ENCODE peak calls at places on chromosome 3, in seven cellular contexts. W is AG04450, B is epithelial cell of esophagus, R is RWPE2, Q is cardiac muscle cell, M is fibroblast of mammary gland, F is fibroblast of the aortic adventitia. I is an unnamed sample.

GRCh38 chr3:43105597-43106292 is at the start of gene POMGNT2:
- DNase-seq in R (peak), Q (peak), W (peak), B (peak), F (peak), M (peak), I (peak)

GRCh38 chr3:36792342-36792741 is 28.0 kb upstream of the DCLK3 start:
- DNase-seq in R (no peak), F (peak), M (peak), Q (peak), B (peak), W (peak), I (peak)

GRCh38 chr3:125302932-125303331 is 72.2 kb downstream of the ZNF148 start:
- DNase-seq in B (no peak), M (no peak), F (no peak), R (no peak), W (no peak), Q (no peak), I (no peak)

GRCh38 chr3:159859424-159859823 is 129.2 kb upstream of the IL12A start:
- DNase-seq in Q (no peak), M (no peak), W (no peak), F (no peak), B (no peak), R (no peak), I (no peak)

GRCh38 chr3:52128118-52128683 is 26.0 kb downstream of the POC1A start:
- DNase-seq in B (peak), F (peak), W (no peak), Q (peak), M (peak), R (no peak), I (peak)

GRCh38 chr3:8713901-8714759 is 19.5 kb upstream of the CAV3 start:
- DNase-seq in R (no peak), F (no peak), B (peak), W (no peak), Q (peak), M (no peak), I (peak)

GRCh38 chr3:23999012-23999641 is 54.0 kb downstream of the NR1D2 start:
- DNase-seq in M (peak), F (peak), W (peak), B (peak), R (no peak), Q (peak), I (peak)

GRCh38 chr3:74124716-74125115 is 489.7 kb downstream of the CNTN3 start:
- DNase-seq in B (no peak), M (no peak), F (no peak), Q (no peak), R (no peak), W (no peak), I (no peak)

GRCh38 chr3:8768364-8769087 is 887 bp downstream of the OXTR start:
- DNase-seq in B (peak), F (no peak), R (no peak), W (no peak), M (no peak), Q (no peak), I (no peak)

GRCh38 chr3:189598530-189598929 is 32.7 kb upstream of the TP63 start:
- DNase-seq in B (no peak), Q (no peak), W (no peak), F (no peak), M (no peak), R (no peak), I (no peak)

GRCh38 chr3:64220161-64220560 is 5.1 kb downstream of the PRICKLE2 start:
- DNase-seq in Q (peak), R (no peak), F (peak), W (no peak), B (peak), M (peak), I (peak)

GRCh38 chr3:155352900-155353490 is 59.5 kb upstream of the STRIT1 start:
- DNase-seq in Q (peak), W (no peak), R (no peak), B (peak), M (peak), F (peak), I (peak)

GRCh38 chr3:37310666-37311050 is 136.3 kb upstream of the LRRFIP2 start:
- DNase-seq in W (no peak), Q (no peak), R (no peak), B (no peak), M (peak), F (peak), I (peak)

GRCh38 chr3:112685435-112685834 is 44.5 kb upstream of the CCDC80 start:
- DNase-seq in R (no peak), B (no peak), F (peak), Q (no peak), M (peak), W (peak), I (peak)

GRCh38 chr3:152087153-152087552 is 181.6 kb upstream of the MBNL1 start:
- DNase-seq in M (no peak), W (no peak), Q (no peak), R (no peak), F (peak), B (no peak), I (no peak)

GRCh38 chr3:118991775-118992174 is 42.9 kb downstream of the IGSF11 start:
- DNase-seq in W (no peak), Q (no peak), B (peak), R (no peak), F (no peak), M (peak), I (no peak)

DNA sequence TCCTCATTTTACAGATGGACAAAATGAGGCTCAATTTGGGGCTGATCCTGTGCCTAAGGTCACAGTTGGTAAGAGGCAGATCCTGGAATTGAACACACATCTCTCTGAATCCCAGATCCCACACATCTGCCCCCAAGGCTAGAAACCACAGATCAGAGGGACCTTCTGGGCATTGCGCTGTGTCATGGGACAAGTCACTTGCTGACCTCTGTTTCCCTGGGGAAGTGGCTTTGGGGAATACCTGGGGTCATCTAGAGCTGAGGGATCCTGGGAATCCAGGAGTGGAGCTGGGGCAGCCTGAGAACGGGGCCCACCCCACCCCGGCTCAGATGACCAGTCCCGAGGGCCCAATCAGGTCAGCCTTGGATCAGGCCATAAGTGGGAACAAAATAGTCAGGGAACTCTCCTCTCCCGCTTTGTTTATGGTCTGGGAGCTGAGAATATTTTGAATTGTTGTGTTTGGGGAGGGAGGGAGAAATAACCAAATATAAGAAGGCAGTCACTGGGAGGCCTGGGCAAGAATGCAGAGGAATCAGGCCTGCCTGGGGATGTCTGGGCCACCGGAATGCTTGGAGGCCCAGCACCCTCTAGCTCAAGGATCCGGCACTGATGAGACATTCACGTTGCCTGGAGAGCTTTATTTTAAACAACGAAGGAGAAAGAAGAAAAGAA is 8.8 kb upstream of the SLC6A6 start:
- DNase-seq in Q (no peak), B (no peak), R (no peak), F (no peak), M (no peak), W (no peak), I (no peak)
- H3K4me3 ChIP-seq in Q (no peak), B (no peak), R (no peak), F (no peak), M (no peak), W (no peak), I (no peak)

GRCh38 chr3:105518806-105519418 is 152.2 kb downstream of the ALCAM start:
- DNase-seq in W (peak), M (peak), R (no peak), Q (peak), F (peak), B (peak), I (peak)

GRCh38 chr3:105513042-105513441 is 146.3 kb downstream of the ALCAM start:
- DNase-seq in W (peak), F (peak), Q (no peak), B (peak), R (no peak), M (peak), I (peak)

GRCh38 chr3:105513886-105514285 is 147.2 kb downstream of the ALCAM start:
- DNase-seq in Q (no peak), F (no peak), B (no peak), W (no peak), M (no peak), R (no peak), I (no peak)

GRCh38 chr3:105518201-105518600 is 151.5 kb downstream of the ALCAM start:
- DNase-seq in F (no peak), Q (no peak), B (no peak), R (no peak), M (no peak), W (no peak), I (no peak)

DNA sequence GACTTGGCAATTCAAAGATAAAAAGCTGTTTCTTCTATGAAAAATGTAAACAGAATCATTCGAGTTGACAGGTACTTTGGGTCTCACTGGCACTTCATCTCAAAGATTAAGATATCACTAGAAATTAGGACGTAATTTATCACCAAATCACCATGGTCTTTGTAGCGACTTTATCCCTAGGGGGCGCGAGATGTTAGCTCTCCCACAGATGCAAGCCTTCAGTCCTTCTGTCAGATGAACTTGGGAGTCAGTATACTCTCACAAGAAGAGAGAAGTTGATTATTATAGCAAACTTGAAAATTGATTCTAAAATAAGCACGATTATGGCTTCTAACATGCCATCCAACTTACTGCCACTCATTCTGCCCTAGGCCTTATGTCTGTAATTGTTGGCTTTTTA is 150.3 kb downstream of the ALCAM start:
- DNase-seq in W (no peak), R (no peak), M (no peak), Q (peak), F (no peak), B (no peak), I (peak)
- TF ChIP-seq CTCF in W (peak), R (no peak), M (no peak), Q (peak), F (no peak), B (no peak), I (peak)

DNA sequence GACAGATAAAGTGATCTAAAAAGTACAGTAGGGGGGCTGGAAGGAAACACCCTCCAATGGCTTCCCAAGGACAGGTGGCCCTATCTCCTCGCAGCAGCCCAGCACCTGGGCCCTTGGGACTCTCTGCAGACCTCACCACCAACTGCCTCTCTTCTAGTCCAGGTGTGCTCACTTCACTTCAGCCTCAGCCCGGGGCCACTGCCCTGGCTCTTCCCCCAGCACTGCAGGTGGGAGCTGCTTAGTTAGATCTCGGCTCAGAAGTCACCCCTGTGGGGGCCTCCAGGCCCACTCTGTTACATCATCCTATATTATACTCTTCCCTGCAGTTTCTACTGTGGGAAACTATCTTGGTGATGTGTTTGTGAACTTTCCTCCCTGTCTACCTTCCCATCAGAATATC is 2.0 kb downstream of the KLF15 start:
- DNase-seq in F (no peak), B (no peak), Q (no peak), M (no peak), R (no peak), W (no peak), I (no peak)
- H3K4me3 ChIP-seq in F (no peak), B (no peak), Q (peak), M (no peak), R (no peak), W (no peak), I (peak)

DNA sequence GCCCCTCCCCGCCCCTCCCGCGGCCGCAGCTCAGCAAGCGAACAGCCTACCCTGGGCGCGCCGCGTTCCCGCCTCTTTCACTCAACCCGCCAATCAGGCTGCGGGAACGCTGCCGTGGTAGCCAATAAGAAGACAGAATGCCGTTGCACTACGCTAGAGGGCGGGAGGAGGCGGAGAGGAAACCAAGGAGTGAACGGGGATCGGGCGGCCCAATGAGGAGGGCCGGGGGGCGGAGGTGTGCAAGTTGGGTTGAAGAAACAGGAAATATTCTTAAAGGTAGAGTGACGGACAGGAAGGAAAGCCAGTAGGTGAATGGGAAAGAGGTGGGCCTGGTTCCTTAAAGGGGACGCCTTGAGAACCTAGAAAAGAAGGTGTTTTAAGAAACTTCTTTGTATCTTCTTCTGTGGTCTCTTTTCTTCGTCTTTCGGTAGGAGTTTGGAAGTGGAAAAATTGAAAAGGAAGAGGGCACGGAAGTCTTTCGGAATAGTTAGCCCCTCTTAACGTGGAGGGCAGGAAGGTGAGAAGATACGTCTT is 283 bp upstream of the USF3 start:
- DNase-seq in F (peak), W (peak), R (peak), M (peak), B (peak), Q (peak), I (peak)
- TF ChIP-seq CTCF in F (peak), W (peak), R (no peak), M (no peak), B (peak), Q (no peak), I (no peak)

GRCh38 chr3:16174976-16175901 is 759 bp downstream of the GALNT15 start:
- DNase-seq in M (peak), R (no peak), B (no peak), W (no peak), F (no peak), Q (no peak), I (no peak)
- H3K4me3 ChIP-seq in M (peak), R (no peak), B (no peak), W (peak), F (peak), Q (no peak), I (peak)